ENCODE peak calls at places on chromosomes 13 and 19, in five cellular contexts. One of them, this sample, is unnamed.

GRCh38 chr13:84821261-84821660 is 939.0 kb upstream of the SLITRK1 start:
- DNase-seq in HepG2: no peak
- DNase-seq in H1: no peak
- DNase-seq in SK-N-SH: peak; percentile 25
- DNase-seq in GM12878: no peak
- DNase-seq in this sample: no peak

GRCh38 chr19:3575260-3575741 is 2.6 kb downstream of the HMG20B start:
- DNase-seq in H1: no peak
- DNase-seq in HepG2: peak; percentile 55
- DNase-seq in GM12878: no peak
- DNase-seq in SK-N-SH: peak; percentile 10
- DNase-seq in this sample: no peak

GRCh38 chr13:48859168-48860105 is 116.3 kb upstream of the FNDC3A start:
- DNase-seq in SK-N-SH: no peak
- DNase-seq in H1: no peak
- DNase-seq in HepG2: no peak
- DNase-seq in GM12878: no peak
- DNase-seq in this sample: no peak

GRCh38 chr19:19591133-19591825 is 27.2 kb downstream of the PBX4 start:
- DNase-seq in GM12878: peak; percentile 84
- DNase-seq in SK-N-SH: no peak
- DNase-seq in HepG2: peak; percentile 23
- DNase-seq in H1: peak; percentile 39
- DNase-seq in this sample: no peak

GRCh38 chr13:103788061-103788652 is 721.9 kb upstream of the SLC10A2 start:
- DNase-seq in GM12878: no peak
- DNase-seq in SK-N-SH: no peak
- DNase-seq in HepG2: no peak
- DNase-seq in H1: no peak
- DNase-seq in this sample: no peak

GRCh38 chr19:31534786-31535185 is 185.6 kb upstream of the TSHZ3 start:
- DNase-seq in SK-N-SH: no peak
- DNase-seq in HepG2: no peak
- DNase-seq in H1: no peak
- DNase-seq in GM12878: no peak
- DNase-seq in this sample: no peak

GRCh38 chr19:49823472-49823871 is 5.4 kb downstream of the MED25 start:
- DNase-seq in GM12878: no peak
- DNase-seq in SK-N-SH: no peak
- DNase-seq in HepG2: no peak
- DNase-seq in H1: no peak
- DNase-seq in this sample: no peak

GRCh38 chr19:5145521-5146511 is 176.9 kb downstream of the KDM4B start:
- DNase-seq in H1: no peak
- DNase-seq in HepG2: no peak
- DNase-seq in SK-N-SH: no peak
- DNase-seq in GM12878: no peak
- DNase-seq in this sample: no peak

GRCh38 chr19:33193864-33194362 is at the start of gene LRP3:
- DNase-seq in HepG2: no peak
- DNase-seq in SK-N-SH: peak; percentile 93
- DNase-seq in GM12878: no peak
- DNase-seq in H1: no peak
- DNase-seq in this sample: no peak

GRCh38 chr19:47436712-47437401 is 17.5 kb upstream of the MEIS3 start:
- DNase-seq in HepG2: peak; percentile 50
- DNase-seq in GM12878: no peak
- DNase-seq in SK-N-SH: peak; percentile 86
- DNase-seq in H1: no peak
- DNase-seq in this sample: peak; percentile 80

DNA sequence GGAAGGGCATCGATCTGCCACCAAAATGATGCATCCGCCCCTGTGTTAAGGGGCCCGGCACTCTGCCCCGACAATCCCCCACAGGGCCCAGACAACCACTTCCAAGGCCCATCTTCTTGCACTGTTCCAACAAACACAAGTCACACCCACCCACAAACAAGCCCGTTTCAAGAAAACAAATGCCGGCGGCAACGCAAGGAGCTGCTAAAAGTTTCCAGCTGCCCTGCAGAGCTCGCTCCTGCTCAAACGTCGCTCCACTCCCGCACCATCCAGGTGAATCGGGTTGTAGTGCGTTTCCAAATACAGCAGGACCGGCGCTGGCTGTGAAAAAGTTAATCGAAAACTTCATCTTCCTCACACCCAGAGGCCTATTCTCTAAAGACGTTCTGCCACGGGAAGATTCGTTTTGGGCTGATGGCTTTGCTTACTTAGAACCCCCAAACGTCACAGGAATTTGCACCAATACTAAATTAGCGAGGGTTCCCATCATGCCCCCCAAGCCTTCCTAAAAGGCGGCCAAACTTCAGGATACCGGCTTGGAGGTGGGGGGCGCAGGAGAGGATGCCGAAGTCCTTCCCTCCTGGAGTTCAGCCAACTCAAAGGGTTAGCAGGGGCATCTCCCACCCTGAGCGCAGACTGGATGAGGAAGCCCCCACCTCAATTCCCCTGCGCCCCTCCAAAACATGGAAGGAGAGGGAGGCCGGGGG is 107.4 kb upstream of the DOCK9 start:
- DNase-seq in SK-N-SH: no peak
- DNase-seq in HepG2: no peak
- DNase-seq in GM12878: no peak
- DNase-seq in H1: no peak
- DNase-seq in this sample: peak; percentile 28
- H3K4me3 ChIP-seq in SK-N-SH: peak overlapping the region; percentile 79
- H3K4me3 ChIP-seq in HepG2: no peak overlapping the region
- H3K4me3 ChIP-seq in GM12878: no peak overlapping the region
- H3K4me3 ChIP-seq in H1: peak overlapping the region; percentile 65
- H3K4me3 ChIP-seq in this sample: peak overlapping the region; percentile 80

DNA sequence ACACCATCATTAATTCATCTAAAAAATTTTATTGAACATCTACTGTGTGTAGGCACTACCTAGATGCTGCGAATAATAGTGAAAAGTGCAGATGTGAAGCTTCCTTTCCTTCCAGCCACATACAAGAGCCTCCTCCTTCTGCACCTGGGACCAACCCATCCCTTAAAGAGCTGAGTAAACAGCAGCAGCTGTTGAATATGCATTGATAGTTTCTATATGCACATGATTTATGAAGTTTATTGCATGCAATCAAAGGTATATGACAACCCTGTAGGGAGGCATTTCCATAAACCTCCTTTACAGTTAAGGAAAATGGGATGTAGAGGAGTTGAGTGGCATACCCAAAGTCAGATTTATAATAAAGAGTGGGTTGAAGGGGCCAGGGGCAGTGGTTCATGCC is 110.3 kb upstream of the IPO5 start:
- DNase-seq in SK-N-SH: no peak
- DNase-seq in GM12878: no peak
- DNase-seq in HepG2: no peak
- DNase-seq in H1: no peak
- DNase-seq in this sample: no peak
- TF ChIP-seq POLR2AphosphoS5 in SK-N-SH: no peak
- TF ChIP-seq POLR2AphosphoS5 in GM12878: no peak
- TF ChIP-seq POLR2AphosphoS5 in HepG2: no peak
- TF ChIP-seq POLR2AphosphoS5 in H1: no peak
- TF ChIP-seq POLR2AphosphoS5 in this sample: no peak

DNA sequence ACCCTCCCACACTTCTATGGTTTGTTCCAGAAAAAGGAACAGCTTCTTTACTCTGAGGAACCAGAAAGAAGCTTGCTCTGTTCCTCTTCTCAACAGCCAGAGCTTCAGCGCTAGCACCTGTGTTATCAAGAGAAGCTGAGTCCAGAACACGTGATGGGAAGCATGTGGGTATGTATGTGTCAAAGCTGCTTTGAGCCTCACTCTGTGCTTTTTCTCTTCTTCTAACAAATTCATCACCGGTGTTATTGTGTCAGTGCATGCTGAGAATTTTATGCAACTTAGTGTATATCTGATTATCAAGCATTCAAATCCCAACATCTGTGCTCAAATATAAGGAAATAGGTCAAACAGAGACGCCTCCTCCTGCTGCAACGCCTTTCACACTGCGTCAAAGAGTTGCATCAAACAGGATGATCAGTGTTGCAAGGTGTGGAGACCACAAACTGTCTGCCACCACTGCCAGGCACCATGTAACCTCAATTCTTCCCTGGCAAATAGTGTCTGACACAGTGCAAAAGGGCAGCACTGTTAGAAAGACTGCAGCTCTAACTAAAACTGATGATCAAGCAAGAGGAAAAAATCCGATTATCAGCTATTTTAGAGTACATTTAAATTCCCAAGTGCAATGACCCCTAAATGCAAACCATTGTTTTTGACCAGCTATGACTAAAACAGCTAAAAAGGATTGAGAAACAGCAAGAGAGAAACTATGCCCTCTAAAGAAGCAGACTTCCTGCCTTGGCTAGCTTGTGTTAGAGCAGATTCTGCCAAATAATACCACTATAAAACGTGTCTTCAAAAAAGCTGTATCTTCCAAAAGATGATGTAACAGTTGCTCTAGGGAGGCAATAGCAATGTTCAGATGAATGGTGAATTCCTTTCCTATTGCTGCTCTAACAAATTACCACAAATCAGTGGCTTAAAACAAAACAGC is 84.1 kb downstream of the LRRC63 start:
- DNase-seq in HepG2: no peak
- DNase-seq in GM12878: peak; percentile 28
- DNase-seq in H1: no peak
- DNase-seq in SK-N-SH: no peak
- DNase-seq in this sample: peak; percentile 22
- TF ChIP-seq USF2 in HepG2: no peak
- TF ChIP-seq USF2 in GM12878: peak; percentile 14
- TF ChIP-seq USF2 in H1: no peak
- TF ChIP-seq USF2 in SK-N-SH: no peak
- TF ChIP-seq USF2 in this sample: peak; percentile 64

GRCh38 chr13:108496364-108497215 is 132.8 kb upstream of the MYO16 start:
- DNase-seq in HepG2: no peak
- DNase-seq in H1: no peak
- DNase-seq in SK-N-SH: peak; percentile 24
- DNase-seq in GM12878: no peak
- DNase-seq in this sample: no peak

GRCh38 chr13:108494991-108495661 is 134.3 kb upstream of the MYO16 start:
- DNase-seq in HepG2: no peak
- DNase-seq in GM12878: no peak
- DNase-seq in H1: no peak
- DNase-seq in SK-N-SH: peak; percentile 16
- DNase-seq in this sample: peak; percentile 6

GRCh38 chr13:108495686-108496363 is 133.6 kb upstream of the MYO16 start:
- DNase-seq in SK-N-SH: peak; percentile 57
- DNase-seq in GM12878: no peak
- DNase-seq in H1: no peak
- DNase-seq in HepG2: no peak
- DNase-seq in this sample: no peak
- H3K4me3 ChIP-seq in SK-N-SH: no peak overlapping the region
- H3K4me3 ChIP-seq in GM12878: no peak overlapping the region
- H3K4me3 ChIP-seq in H1: peak overlapping the region; percentile 57
- H3K4me3 ChIP-seq in HepG2: no peak overlapping the region
- H3K4me3 ChIP-seq in this sample: peak overlapping the region; percentile 42

GRCh38 chr19:12843328-12843727 is 5.0 kb downstream of the MAST1 start:
- DNase-seq in GM12878: no peak
- DNase-seq in SK-N-SH: no peak
- DNase-seq in H1: no peak
- DNase-seq in HepG2: no peak
- DNase-seq in this sample: no peak

GRCh38 chr19:12843999-12844732 is 5.9 kb downstream of the MAST1 start:
- DNase-seq in HepG2: no peak
- DNase-seq in SK-N-SH: no peak
- DNase-seq in GM12878: no peak
- DNase-seq in H1: no peak
- DNase-seq in this sample: no peak

GRCh38 chr19:12842511-12842910 is 4.2 kb downstream of the MAST1 start:
- DNase-seq in GM12878: no peak
- DNase-seq in H1: no peak
- DNase-seq in SK-N-SH: no peak
- DNase-seq in HepG2: no peak
- DNase-seq in this sample: no peak

GRCh38 chr19:12847159-12848139 is 9.1 kb downstream of the MAST1 start:
- DNase-seq in HepG2: peak; percentile 53
- DNase-seq in GM12878: no peak
- DNase-seq in SK-N-SH: peak; percentile 95
- DNase-seq in H1: no peak
- DNase-seq in this sample: peak; percentile 91
- TF ChIP-seq POLR2AphosphoS5 in HepG2: no peak
- TF ChIP-seq POLR2AphosphoS5 in GM12878: no peak
- TF ChIP-seq POLR2AphosphoS5 in SK-N-SH: no peak
- TF ChIP-seq POLR2AphosphoS5 in H1: peak; percentile 29
- TF ChIP-seq POLR2AphosphoS5 in this sample: no peak

DNA sequence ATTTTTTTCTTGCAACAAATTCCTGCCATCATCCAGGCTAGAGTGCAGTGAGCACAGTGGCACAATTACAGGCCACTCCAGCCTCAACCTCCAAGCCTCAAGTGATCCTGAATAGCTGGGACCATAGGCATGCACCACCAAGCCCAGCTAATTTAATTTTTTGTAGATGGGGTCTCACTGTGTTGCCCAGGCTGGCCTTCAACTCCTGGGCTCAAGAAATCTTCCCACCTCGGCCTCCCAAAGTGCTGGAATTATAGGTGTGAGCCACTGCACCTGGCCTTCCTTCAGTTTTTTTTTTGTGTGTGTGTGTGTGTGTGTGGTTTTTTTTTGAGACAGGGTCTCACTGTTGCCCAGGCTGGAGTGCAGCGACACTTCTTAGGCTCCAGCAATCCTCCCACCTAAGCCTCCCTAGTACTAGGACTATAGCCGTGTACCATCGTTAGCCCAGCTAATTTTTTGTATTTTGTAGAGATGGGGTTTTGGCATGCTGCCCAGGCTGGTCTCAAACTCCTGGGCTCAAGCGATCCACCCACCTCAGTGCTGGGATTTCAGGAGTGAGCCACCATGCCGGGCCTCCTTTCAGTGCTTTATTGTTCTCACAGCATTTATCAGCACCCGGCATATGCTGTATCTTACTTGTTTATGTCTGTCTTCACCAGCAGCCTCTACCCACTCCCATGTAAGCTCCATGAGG is 5.9 kb upstream of the SRRM5 start:
- DNase-seq in H1: no peak
- DNase-seq in HepG2: no peak
- DNase-seq in SK-N-SH: no peak
- DNase-seq in GM12878: no peak
- DNase-seq in this sample: no peak
- TF ChIP-seq USF2 in H1: no peak
- TF ChIP-seq USF2 in HepG2: no peak
- TF ChIP-seq USF2 in SK-N-SH: no peak
- TF ChIP-seq USF2 in GM12878: no peak
- TF ChIP-seq USF2 in this sample: no peak

GRCh38 chr13:114151031-114151430 is 18.6 kb upstream of the RASA3 start:
- DNase-seq in SK-N-SH: peak; percentile 7
- DNase-seq in GM12878: no peak
- DNase-seq in HepG2: no peak
- DNase-seq in H1: no peak
- DNase-seq in this sample: no peak
- H3K4me3 ChIP-seq in SK-N-SH: no peak overlapping the region
- H3K4me3 ChIP-seq in GM12878: no peak overlapping the region
- H3K4me3 ChIP-seq in HepG2: no peak overlapping the region
- H3K4me3 ChIP-seq in H1: no peak overlapping the region
- H3K4me3 ChIP-seq in this sample: no peak overlapping the region

GRCh38 chr13:46655727-46656180 is 102.8 kb downstream of the LRCH1 start:
- DNase-seq in HepG2: no peak
- DNase-seq in GM12878: no peak
- DNase-seq in SK-N-SH: no peak
- DNase-seq in H1: no peak
- DNase-seq in this sample: no peak
- TF ChIP-seq POLR2AphosphoS5 in HepG2: no peak
- TF ChIP-seq POLR2AphosphoS5 in GM12878: no peak
- TF ChIP-seq POLR2AphosphoS5 in SK-N-SH: no peak
- TF ChIP-seq POLR2AphosphoS5 in H1: no peak
- TF ChIP-seq POLR2AphosphoS5 in this sample: no peak

This sample was measured in K562.